ENCODE peak calls at places on chromosome 22, in six cellular contexts. Q is effector memory CD8-positive, alpha-beta T cell; C is CD4-positive, alpha-beta memory T cell; A is germinal center; Z is ACHN; I is activated gamma-delta T cell treated with anti-CD3 and anti-CD28 coated beads, Interleukin-2, amount 50 U/mL, for 16 hours. H is an unnamed sample.
A peak's percentile ranks its signal among the peaks of the same experiment; 100 is the strongest.

GRCh38 chr22:37526376-37526775 is 7.2 kb upstream of the CARD10 start:
- DNase-seq in Q (no peak), C (no peak), A (no peak), Z (no peak), I (no peak), H (no peak)

GRCh38 chr22:33539902-33540751 is 380.1 kb downstream of the LARGE1 start:
- DNase-seq in Q (no peak), C (no peak), A (no peak), Z (peak; percentile 91), I (no peak), H (no peak)

GRCh38 chr22:24181996-24182560 is 791 bp downstream of the SUSD2 start:
- DNase-seq in Q (no peak), C (no peak), A (no peak), Z (no peak), I (no peak), H (no peak)

GRCh38 chr22:24156146-24156914 is 25.0 kb upstream of the SUSD2 start:
- DNase-seq in Q (peak; percentile 55), C (peak; percentile 68), A (peak; percentile 80), Z (peak; percentile 42), I (peak; percentile 55), H (peak; percentile 81)

GRCh38 chr22:38623357-38623756 is 32.8 kb downstream of the FAM227A start:
- DNase-seq in Q (no peak), C (no peak), A (no peak), Z (peak; percentile 27), I (no peak), H (no peak)

GRCh38 chr22:40035351-40035750 is 40.6 kb downstream of the FAM83F start:
- DNase-seq in Q (no peak), C (no peak), A (no peak), Z (no peak), I (no peak), H (no peak)

GRCh38 chr22:20268350-20269012 is 363 bp upstream of the RTN4R start:
- DNase-seq in Q (peak; percentile 51), C (peak; percentile 38), A (peak; percentile 50), Z (peak; percentile 67), I (peak; percentile 28), H (peak; percentile 44)

GRCh38 chr22:33577862-33578411 is 342.3 kb downstream of the LARGE1 start:
- DNase-seq in Q (no peak), C (no peak), A (no peak), Z (peak; percentile 13), I (no peak), H (no peak)

GRCh38 chr22:23061471-23062280 is 8.6 kb upstream of the GNAZ start:
- DNase-seq in Q (no peak), C (no peak), A (no peak), Z (no peak), I (no peak), H (no peak)

GRCh38 chr22:44575344-44576268 is 77.6 kb upstream of the RTL6 start:
- DNase-seq in Q (no peak), C (no peak), A (no peak), Z (no peak), I (no peak), H (no peak)

GRCh38 chr22:41382098-41382578 is 396 bp downstream of the TEF start:
- DNase-seq in Q (no peak), C (peak; percentile 72), A (peak; percentile 90), Z (peak; percentile 42), I (peak; percentile 42), H (peak; percentile 53)

GRCh38 chr22:31942091-31942490 is 2.2 kb upstream of the YWHAH start:
- DNase-seq in Q (no peak), C (no peak), A (no peak), Z (no peak), I (no peak), H (no peak)

GRCh38 chr22:29717789-29718188 is 2.0 kb upstream of the CABP7 start:
- DNase-seq in Q (no peak), C (no peak), A (no peak), Z (no peak), I (no peak), H (no peak)

GRCh38 chr22:26890870-26891269 is 233.5 kb downstream of the MIAT start:
- DNase-seq in Q (no peak), C (no peak), A (no peak), Z (peak; percentile 29), I (no peak), H (no peak)